ENCODE peak calls at places on chromosomes 13 and 19, in nine cellular contexts. One of them, this sample, is unnamed.

GRCh38 chr13:58056411-58056810 is 424.9 kb downstream of the PCDH17 start:
- DNase-seq in upper lobe of left lung: no peak
- DNase-seq in GM12878: no peak
- DNase-seq in HepG2: no peak
- DNase-seq in transverse colon: no peak
- DNase-seq in A549: no peak
- DNase-seq in ovary: no peak
- DNase-seq in suprapubic skin: no peak
- DNase-seq in stomach: no peak
- DNase-seq in this sample: no peak

GRCh38 chr13:45564108-45564507 is 51.4 kb downstream of the ERICH6B start:
- DNase-seq in suprapubic skin: no peak
- DNase-seq in HepG2: peak; percentile 22
- DNase-seq in stomach: no peak
- DNase-seq in A549: peak; percentile 6
- DNase-seq in transverse colon: no peak
- DNase-seq in upper lobe of left lung: no peak
- DNase-seq in ovary: no peak
- DNase-seq in GM12878: no peak
- DNase-seq in this sample: no peak

GRCh38 chr13:67238277-67238859 is 8.2 kb upstream of the PCDH9 start:
- DNase-seq in GM12878: no peak
- DNase-seq in suprapubic skin: no peak
- DNase-seq in ovary: no peak
- DNase-seq in transverse colon: no peak
- DNase-seq in A549: no peak
- DNase-seq in stomach: no peak
- DNase-seq in upper lobe of left lung: no peak
- DNase-seq in HepG2: peak; percentile 16
- DNase-seq in this sample: no peak

GRCh38 chr13:30464496-30465351 is 1.0 kb downstream of the HMGB1 start:
- DNase-seq in ovary: peak; percentile 84
- DNase-seq in A549: peak; percentile 80
- DNase-seq in HepG2: peak; percentile 65
- DNase-seq in upper lobe of left lung: peak; percentile 95
- DNase-seq in suprapubic skin: peak; percentile 85
- DNase-seq in transverse colon: peak; percentile 78
- DNase-seq in GM12878: no peak
- DNase-seq in stomach: peak; percentile 69
- DNase-seq in this sample: peak; percentile 65

GRCh38 chr13:46527237-46527636 is 25.7 kb upstream of the LRCH1 start:
- DNase-seq in suprapubic skin: no peak
- DNase-seq in GM12878: no peak
- DNase-seq in upper lobe of left lung: no peak
- DNase-seq in A549: peak; percentile 20
- DNase-seq in transverse colon: no peak
- DNase-seq in stomach: no peak
- DNase-seq in ovary: no peak
- DNase-seq in HepG2: no peak
- DNase-seq in this sample: no peak

GRCh38 chr13:105735269-105735668 is 800.2 kb downstream of the EFNB2 start:
- DNase-seq in GM12878: no peak
- DNase-seq in HepG2: no peak
- DNase-seq in A549: no peak
- DNase-seq in transverse colon: no peak
- DNase-seq in stomach: no peak
- DNase-seq in suprapubic skin: no peak
- DNase-seq in ovary: no peak
- DNase-seq in upper lobe of left lung: no peak
- DNase-seq in this sample: no peak

GRCh38 chr19:51000426-51000825 is 978 bp downstream of the KLK8 start:
- DNase-seq in upper lobe of left lung: no peak
- DNase-seq in GM12878: no peak
- DNase-seq in transverse colon: no peak
- DNase-seq in suprapubic skin: no peak
- DNase-seq in HepG2: no peak
- DNase-seq in ovary: no peak
- DNase-seq in A549: no peak
- DNase-seq in stomach: no peak
- DNase-seq in this sample: no peak

GRCh38 chr13:91817250-91817649 is 418.8 kb downstream of the GPC5 start:
- DNase-seq in A549: peak; percentile 17
- DNase-seq in suprapubic skin: no peak
- DNase-seq in HepG2: peak; percentile 1
- DNase-seq in stomach: no peak
- DNase-seq in ovary: no peak
- DNase-seq in transverse colon: no peak
- DNase-seq in GM12878: no peak
- DNase-seq in upper lobe of left lung: no peak
- DNase-seq in this sample: no peak

GRCh38 chr19:54029930-54030490 is 33.7 kb downstream of the VSTM1 start:
- DNase-seq in suprapubic skin: no peak
- DNase-seq in HepG2: peak; percentile 72
- DNase-seq in transverse colon: peak; percentile 53
- DNase-seq in stomach: peak; percentile 66
- DNase-seq in A549: peak; percentile 88
- DNase-seq in upper lobe of left lung: no peak
- DNase-seq in ovary: peak; percentile 19
- DNase-seq in GM12878: no peak
- DNase-seq in this sample: peak; percentile 22

GRCh38 chr13:79647518-79647917 is 166.6 kb downstream of the NDFIP2 start:
- DNase-seq in suprapubic skin: no peak
- DNase-seq in GM12878: no peak
- DNase-seq in transverse colon: no peak
- DNase-seq in ovary: no peak
- DNase-seq in A549: no peak
- DNase-seq in stomach: no peak
- DNase-seq in HepG2: no peak
- DNase-seq in upper lobe of left lung: no peak
- DNase-seq in this sample: no peak

GRCh38 chr13:104750377-104750776 is 1684.2 kb upstream of the SLC10A2 start:
- DNase-seq in stomach: no peak
- DNase-seq in GM12878: no peak
- DNase-seq in HepG2: no peak
- DNase-seq in upper lobe of left lung: no peak
- DNase-seq in transverse colon: no peak
- DNase-seq in ovary: no peak
- DNase-seq in A549: no peak
- DNase-seq in suprapubic skin: no peak
- DNase-seq in this sample: no peak

GRCh38 chr19:42253245-42254082 is 1.5 kb downstream of the ERF start:
- DNase-seq in stomach: peak; percentile 62
- DNase-seq in A549: peak; percentile 81
- DNase-seq in ovary: peak; percentile 83
- DNase-seq in HepG2: peak; percentile 59
- DNase-seq in GM12878: no peak
- DNase-seq in upper lobe of left lung: peak; percentile 94
- DNase-seq in transverse colon: peak; percentile 73
- DNase-seq in suprapubic skin: peak; percentile 89
- DNase-seq in this sample: peak; percentile 57

GRCh38 chr19:44891016-44891882 is at the start of gene TOMM40:
- DNase-seq in HepG2: peak; percentile 99
- DNase-seq in upper lobe of left lung: no peak
- DNase-seq in GM12878: no peak
- DNase-seq in suprapubic skin: peak; percentile 100
- DNase-seq in stomach: peak; percentile 100
- DNase-seq in ovary: peak; percentile 100
- DNase-seq in transverse colon: peak; percentile 100
- DNase-seq in A549: peak; percentile 100
- DNase-seq in this sample: peak; percentile 100

GRCh38 chr19:39679056-39679790 is 23.5 kb downstream of the LGALS16 start:
- DNase-seq in transverse colon: no peak
- DNase-seq in ovary: no peak
- DNase-seq in upper lobe of left lung: no peak
- DNase-seq in suprapubic skin: no peak
- DNase-seq in A549: no peak
- DNase-seq in HepG2: no peak
- DNase-seq in stomach: no peak
- DNase-seq in GM12878: peak; percentile 86
- DNase-seq in this sample: no peak

GRCh38 chr19:14056741-14057356 is 5.0 kb downstream of the PALM3 start:
- DNase-seq in upper lobe of left lung: no peak
- DNase-seq in stomach: no peak
- DNase-seq in suprapubic skin: no peak
- DNase-seq in transverse colon: no peak
- DNase-seq in GM12878: no peak
- DNase-seq in A549: no peak
- DNase-seq in HepG2: no peak
- DNase-seq in ovary: no peak
- DNase-seq in this sample: no peak
- H3K4me3 ChIP-seq in upper lobe of left lung: peak overlapping the region; percentile 28
- H3K4me3 ChIP-seq in stomach: peak overlapping the region; percentile 40
- H3K4me3 ChIP-seq in suprapubic skin: peak overlapping the region; percentile 45
- H3K4me3 ChIP-seq in transverse colon: peak overlapping the region; percentile 40
- H3K4me3 ChIP-seq in GM12878: no peak overlapping the region
- H3K4me3 ChIP-seq in A549: peak overlapping the region; percentile 56
- H3K4me3 ChIP-seq in HepG2: no peak overlapping the region
- H3K4me3 ChIP-seq in ovary: peak overlapping the region; percentile 33
- H3K4me3 ChIP-seq in this sample: peak overlapping the region; percentile 18

DNA sequence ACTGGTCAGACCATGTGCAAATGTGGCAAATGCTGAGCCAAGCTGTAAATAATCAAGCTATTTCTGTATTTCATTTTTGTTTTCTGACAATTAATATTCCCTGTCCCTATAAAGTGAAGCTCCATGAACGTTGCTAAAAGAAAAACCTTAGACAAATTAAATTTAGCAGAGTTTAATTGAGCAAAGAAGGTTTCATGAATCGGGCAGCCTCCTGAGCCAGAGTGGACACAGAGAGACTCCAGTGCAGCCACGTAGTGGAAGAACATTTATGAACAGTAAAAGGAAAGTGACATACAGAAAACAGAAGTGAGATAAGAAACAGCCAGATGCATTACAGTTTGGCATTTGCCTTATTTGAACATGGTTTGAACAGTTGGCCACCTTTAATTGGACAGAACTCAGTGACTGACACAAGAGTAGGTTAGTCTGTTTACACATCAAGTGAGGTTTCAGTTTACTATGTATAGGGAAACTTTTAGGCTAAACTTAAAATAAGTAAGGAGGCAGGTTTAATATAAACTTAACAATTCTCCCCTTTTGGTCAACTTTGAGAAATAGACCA is 69.7 kb downstream of the UFM1 start:
- DNase-seq in suprapubic skin: no peak
- DNase-seq in transverse colon: no peak
- DNase-seq in upper lobe of left lung: no peak
- DNase-seq in stomach: no peak
- DNase-seq in ovary: no peak
- DNase-seq in GM12878: peak; percentile 23
- DNase-seq in HepG2: no peak
- DNase-seq in A549: no peak
- DNase-seq in this sample: no peak
- H3K27ac ChIP-seq in suprapubic skin: no peak overlapping the region
- H3K27ac ChIP-seq in transverse colon: no peak overlapping the region
- H3K27ac ChIP-seq in upper lobe of left lung: no peak overlapping the region
- H3K27ac ChIP-seq in stomach: no peak overlapping the region
- H3K27ac ChIP-seq in ovary: no peak overlapping the region
- H3K27ac ChIP-seq in GM12878: no peak overlapping the region
- H3K27ac ChIP-seq in HepG2: no peak overlapping the region
- H3K27ac ChIP-seq in A549: no peak overlapping the region
- H3K27ac ChIP-seq in this sample: no peak overlapping the region

DNA sequence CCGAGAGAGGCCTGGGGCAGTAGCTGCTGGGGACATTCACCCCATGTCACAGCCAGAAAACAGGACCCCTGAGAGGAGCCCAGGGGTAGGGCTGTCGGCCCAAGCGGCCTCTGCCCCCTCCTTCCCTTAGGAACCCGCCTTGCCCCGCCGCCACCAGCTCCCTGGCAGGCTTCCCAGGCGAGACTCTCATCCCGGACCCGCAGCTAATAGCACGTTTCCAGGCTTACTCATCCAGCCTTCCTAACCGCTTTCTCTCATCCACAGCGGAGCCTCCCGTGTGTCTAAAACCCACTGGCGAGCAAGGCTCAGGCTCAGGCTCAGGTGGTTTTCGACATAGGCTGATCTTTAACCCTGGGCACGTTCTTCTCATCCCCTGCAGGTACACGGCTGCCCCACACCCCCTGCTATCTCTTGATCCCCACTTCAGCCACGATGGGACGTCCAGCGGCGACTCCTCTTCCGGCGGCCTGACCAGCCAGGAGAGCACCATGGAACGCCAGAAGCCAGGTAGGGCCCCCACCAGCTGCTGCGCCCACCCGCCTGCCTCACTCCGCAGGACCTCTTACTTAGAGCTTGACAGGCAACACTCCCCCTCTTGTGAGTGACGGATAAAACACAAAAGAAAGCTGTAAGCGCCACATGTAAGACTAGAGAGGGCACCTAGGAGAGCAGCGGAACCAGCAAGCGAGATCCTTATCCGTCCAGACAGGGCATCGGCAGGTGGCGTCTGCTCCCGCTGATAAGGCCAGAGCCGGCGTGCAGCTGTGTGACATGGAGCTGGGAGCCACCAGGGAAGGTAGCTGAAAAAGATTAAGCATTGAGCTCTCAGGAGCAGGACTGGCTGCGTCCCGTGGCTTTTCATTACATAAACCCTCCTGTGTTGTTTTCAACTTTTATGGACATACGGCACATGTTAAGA is 71.3 kb downstream of the DPF1 start:
- DNase-seq in A549: no peak
- DNase-seq in ovary: no peak
- DNase-seq in transverse colon: no peak
- DNase-seq in GM12878: no peak
- DNase-seq in HepG2: no peak
- DNase-seq in upper lobe of left lung: no peak
- DNase-seq in stomach: no peak
- DNase-seq in suprapubic skin: no peak
- DNase-seq in this sample: no peak
- TF ChIP-seq EP300 in A549: no peak
- TF ChIP-seq EP300 in ovary: no peak
- TF ChIP-seq EP300 in transverse colon: no peak
- TF ChIP-seq EP300 in GM12878: no peak
- TF ChIP-seq EP300 in HepG2: no peak
- TF ChIP-seq EP300 in upper lobe of left lung: no peak
- TF ChIP-seq EP300 in stomach: no peak
- TF ChIP-seq EP300 in suprapubic skin: no peak
- TF ChIP-seq EP300 in this sample: no peak

GRCh38 chr19:7636317-7636690 is 606 bp upstream of the STXBP2 start:
- DNase-seq in transverse colon: no peak
- DNase-seq in suprapubic skin: no peak
- DNase-seq in GM12878: no peak
- DNase-seq in HepG2: no peak
- DNase-seq in upper lobe of left lung: no peak
- DNase-seq in ovary: no peak
- DNase-seq in A549: no peak
- DNase-seq in stomach: no peak
- DNase-seq in this sample: no peak
- H3K4me3 ChIP-seq in transverse colon: peak overlapping the region; percentile 80
- H3K4me3 ChIP-seq in suprapubic skin: peak overlapping the region; percentile 74
- H3K4me3 ChIP-seq in GM12878: peak overlapping the region; percentile 99
- H3K4me3 ChIP-seq in HepG2: peak overlapping the region; percentile 93
- H3K4me3 ChIP-seq in upper lobe of left lung: peak overlapping the region; percentile 90
- H3K4me3 ChIP-seq in ovary: no peak overlapping the region
- H3K4me3 ChIP-seq in A549: peak overlapping the region; percentile 64
- H3K4me3 ChIP-seq in stomach: peak overlapping the region; percentile 73
- H3K4me3 ChIP-seq in this sample: peak overlapping the region; percentile 57

GRCh38 chr13:26749285-26749684 is 11.3 kb downstream of the GPR12 start:
- DNase-seq in HepG2: no peak
- DNase-seq in ovary: no peak
- DNase-seq in stomach: no peak
- DNase-seq in transverse colon: no peak
- DNase-seq in A549: no peak
- DNase-seq in suprapubic skin: no peak
- DNase-seq in upper lobe of left lung: no peak
- DNase-seq in GM12878: no peak
- DNase-seq in this sample: no peak
- H3K27ac ChIP-seq in HepG2: no peak overlapping the region
- H3K27ac ChIP-seq in ovary: no peak overlapping the region
- H3K27ac ChIP-seq in stomach: no peak overlapping the region
- H3K27ac ChIP-seq in transverse colon: no peak overlapping the region
- H3K27ac ChIP-seq in A549: no peak overlapping the region
- H3K27ac ChIP-seq in suprapubic skin: no peak overlapping the region
- H3K27ac ChIP-seq in upper lobe of left lung: no peak overlapping the region
- H3K27ac ChIP-seq in GM12878: no peak overlapping the region
- H3K27ac ChIP-seq in this sample: no peak overlapping the region